ENCODE peak calls at places on chromosomes 12 and 14, in four cellular contexts. Z, X, H and W are unnamed samples.

GRCh38 chr14:99850705-99851104 is 57.5 kb downstream of the EML1 start:
- DNase-seq in Z (no peak), X (no peak), H (no peak), W (no peak)

GRCh38 chr12:53047221-53048032 is 2.4 kb upstream of the TNS2 start:
- DNase-seq in Z (peak; percentile 83), X (no peak), H (peak; percentile 83), W (peak; percentile 90)

GRCh38 chr14:70808402-70809237 is 693 bp downstream of the MAP3K9 start:
- DNase-seq in Z (peak; percentile 60), X (no peak), H (peak; percentile 39), W (peak; percentile 82)

GRCh38 chr12:92038476-92038875 is 107.2 kb downstream of the BTG1 start:
- DNase-seq in Z (no peak), X (no peak), H (no peak), W (no peak)

GRCh38 chr12:46711756-46712155 is 114.0 kb downstream of the SLC38A4 start:
- DNase-seq in Z (no peak), X (no peak), H (no peak), W (no peak)

GRCh38 chr14:44149597-44149996 is 357.5 kb downstream of the FSCB start:
- DNase-seq in Z (no peak), X (no peak), H (no peak), W (no peak)

GRCh38 chr14:40119765-40120164 is 687.5 kb upstream of the FBXO33 start:
- DNase-seq in Z (no peak), X (no peak), H (no peak), W (no peak)

GRCh38 chr14:99728981-99729451 is 44.9 kb downstream of the CYP46A1 start:
- DNase-seq in Z (no peak), X (no peak), H (no peak), W (peak; percentile 42)

GRCh38 chr12:89461649-89462612 is 62.7 kb downstream of the GALNT4 start:
- DNase-seq in Z (no peak), X (peak; percentile 20), H (no peak), W (no peak)

GRCh38 chr14:24297190-24297964 is 2.2 kb downstream of the DHRS1 start:
- DNase-seq in Z (no peak), X (no peak), H (no peak), W (no peak)

GRCh38 chr12:91877461-91878230 is 268.0 kb downstream of the BTG1 start:
- DNase-seq in Z (no peak), X (no peak), H (no peak), W (no peak)

GRCh38 chr12:71710276-71711125 is 24.6 kb downstream of the TMEM19 start:
- DNase-seq in Z (no peak), X (peak; percentile 61), H (no peak), W (no peak)

GRCh38 chr12:44960856-44961255 is 84.7 kb upstream of the NELL2 start:
- DNase-seq in Z (no peak), X (no peak), H (no peak), W (no peak)

GRCh38 chr14:27739657-27740156 is 1026.9 kb upstream of the FOXG1 start:
- DNase-seq in Z (no peak), X (no peak), H (no peak), W (no peak)

GRCh38 chr12:65196762-65197567 is 27.6 kb downstream of the LEMD3 start:
- DNase-seq in Z (no peak), X (no peak), H (no peak), W (no peak)

GRCh38 chr12:116319316-116319715 is 41.8 kb upstream of the MED13L start:
- DNase-seq in Z (no peak), X (no peak), H (no peak), W (no peak)

GRCh38 chr12:84636801-84637285 is 275.8 kb downstream of the SLC6A15 start:
- DNase-seq in Z (no peak), X (no peak), H (no peak), W (no peak)

GRCh38 chr12:69007858-69008314 is 74.9 kb upstream of the CPM start:
- DNase-seq in Z (no peak), X (no peak), H (no peak), W (no peak)
- H3K4me3 ChIP-seq in Z (no peak overlapping the region), X (no peak overlapping the region), H (no peak overlapping the region), W (peak overlapping the region; percentile 3)

GRCh38 chr12:48862691-48863090 is 3.0 kb downstream of the RND1 start:
- DNase-seq in Z (no peak), X (no peak), H (no peak), W (no peak)
- H3K27ac ChIP-seq in Z (no peak overlapping the region), X (no peak overlapping the region), H (no peak overlapping the region), W (no peak overlapping the region)

GRCh38 chr14:29274890-29275651 is 508.5 kb downstream of the FOXG1 start:
- DNase-seq in Z (no peak), X (no peak), H (no peak), W (no peak)
- TF ChIP-seq POLR2AphosphoS5 in Z (no peak), X (no peak), H (no peak), W (no peak)

GRCh38 chr14:32762886-32763285 is 175.8 kb upstream of the NPAS3 start:
- DNase-seq in Z (no peak), X (no peak), H (no peak), W (no peak)
- H3K4me3 ChIP-seq in Z (no peak overlapping the region), X (no peak overlapping the region), H (no peak overlapping the region), W (no peak overlapping the region)

DNA sequence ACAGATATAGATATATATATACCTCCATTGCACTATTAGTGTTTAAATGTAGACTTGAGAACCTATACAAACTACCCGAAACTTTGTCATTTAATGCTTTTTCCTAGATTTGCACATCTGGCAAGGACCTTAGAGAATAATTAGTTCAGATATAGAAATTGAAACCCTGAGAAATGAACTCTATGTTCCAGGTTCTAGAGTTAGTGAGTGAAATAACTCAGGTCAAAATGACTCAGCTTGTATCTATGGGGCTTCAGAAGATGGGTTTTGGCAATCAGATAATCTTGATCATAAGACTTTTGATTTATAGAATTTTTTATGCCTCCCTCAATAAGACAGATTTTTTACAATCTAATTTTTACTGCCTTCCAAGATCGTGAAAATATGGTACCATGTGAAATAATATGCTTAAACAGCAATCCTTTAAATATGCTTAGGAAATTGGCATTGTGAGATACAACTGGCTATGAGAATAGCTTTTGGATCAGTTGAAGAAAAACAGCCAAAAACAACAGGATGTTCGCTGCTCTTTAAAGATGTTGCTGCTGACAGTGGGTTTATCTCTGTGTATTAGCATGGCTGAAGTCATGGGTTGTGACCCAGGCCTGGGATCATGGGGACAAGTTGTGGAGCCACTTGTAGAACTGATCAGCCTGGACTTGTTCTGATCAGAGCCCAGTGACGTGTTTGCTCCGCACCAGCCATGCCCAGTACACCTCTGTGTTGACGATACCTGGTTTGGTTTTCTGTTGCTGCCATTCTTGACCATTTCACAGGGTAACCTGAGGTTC is 63.6 kb downstream of the TTLL5 start:
- DNase-seq in Z (no peak), X (no peak), H (no peak), W (no peak)
- H3K27ac ChIP-seq in Z (no peak overlapping the region), X (no peak overlapping the region), H (peak overlapping the region; percentile 0), W (no peak overlapping the region)

DNA sequence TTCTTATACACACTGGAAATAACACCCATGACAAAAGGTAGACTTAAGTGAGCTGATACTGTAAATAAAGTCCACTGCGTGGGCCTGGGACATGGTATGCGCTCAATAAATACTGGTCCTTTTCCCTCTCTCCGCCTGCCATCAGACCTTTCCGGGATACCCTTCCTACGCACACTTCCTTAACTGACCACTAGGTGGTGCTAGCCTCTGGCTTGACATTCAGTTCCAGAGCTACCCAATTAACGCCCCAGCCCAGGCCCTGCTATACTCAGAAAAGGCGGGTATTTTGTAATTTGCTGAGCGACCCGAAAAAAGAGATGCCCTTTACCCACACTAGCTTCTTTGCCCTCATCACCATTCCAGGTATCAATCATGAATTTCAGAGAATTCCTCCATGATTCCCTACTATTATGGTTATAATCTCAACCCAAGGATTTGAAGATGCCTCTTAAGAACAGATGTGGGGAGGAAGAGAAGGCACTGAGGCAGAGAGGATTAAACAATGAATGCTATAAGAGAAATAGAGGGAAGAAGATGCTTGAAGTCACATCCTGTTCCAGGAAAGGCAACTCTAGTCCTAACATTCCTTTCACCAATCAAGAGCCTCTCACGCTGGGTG is 3.9 kb upstream of the LRP1 start:
- DNase-seq in Z (peak; percentile 84), X (peak; percentile 53), H (peak; percentile 80), W (peak; percentile 80)
- TF ChIP-seq POLR2AphosphoS5 in Z (no peak), X (no peak), H (no peak), W (no peak)

DNA sequence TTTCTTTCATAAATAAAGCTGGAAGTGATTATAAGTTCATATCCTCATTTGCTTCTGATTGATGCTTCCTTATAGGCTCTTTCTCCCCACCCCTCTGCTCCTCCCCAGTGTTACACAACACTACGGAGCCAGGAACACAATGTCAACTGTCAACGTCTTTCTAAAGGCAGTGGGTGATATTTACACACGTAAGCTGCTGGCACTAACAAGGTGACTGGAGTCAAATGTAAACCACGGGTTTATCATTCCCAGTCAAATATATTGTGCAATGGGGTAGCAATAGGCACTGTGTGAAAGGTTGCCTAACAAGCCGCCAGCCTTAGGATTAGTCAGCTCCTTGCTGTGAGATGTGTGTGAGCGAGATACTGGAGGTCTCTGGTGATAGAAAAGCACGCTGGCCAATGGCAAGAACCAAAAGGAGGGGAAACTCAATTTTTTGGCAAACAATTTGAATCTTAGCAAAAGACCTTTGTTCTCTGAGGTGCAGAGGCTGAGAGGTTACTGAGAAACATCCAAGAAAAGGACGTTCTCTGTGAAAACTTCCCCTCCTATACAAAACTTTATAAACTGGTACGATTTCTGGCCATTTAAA is 22.1 kb upstream of the HECTD1 start:
- DNase-seq in Z (peak; percentile 79), X (peak; percentile 95), H (peak; percentile 86), W (peak; percentile 86)
- H3K4me3 ChIP-seq in Z (no peak overlapping the region), X (peak overlapping the region; percentile 18), H (no peak overlapping the region), W (no peak overlapping the region)

DNA sequence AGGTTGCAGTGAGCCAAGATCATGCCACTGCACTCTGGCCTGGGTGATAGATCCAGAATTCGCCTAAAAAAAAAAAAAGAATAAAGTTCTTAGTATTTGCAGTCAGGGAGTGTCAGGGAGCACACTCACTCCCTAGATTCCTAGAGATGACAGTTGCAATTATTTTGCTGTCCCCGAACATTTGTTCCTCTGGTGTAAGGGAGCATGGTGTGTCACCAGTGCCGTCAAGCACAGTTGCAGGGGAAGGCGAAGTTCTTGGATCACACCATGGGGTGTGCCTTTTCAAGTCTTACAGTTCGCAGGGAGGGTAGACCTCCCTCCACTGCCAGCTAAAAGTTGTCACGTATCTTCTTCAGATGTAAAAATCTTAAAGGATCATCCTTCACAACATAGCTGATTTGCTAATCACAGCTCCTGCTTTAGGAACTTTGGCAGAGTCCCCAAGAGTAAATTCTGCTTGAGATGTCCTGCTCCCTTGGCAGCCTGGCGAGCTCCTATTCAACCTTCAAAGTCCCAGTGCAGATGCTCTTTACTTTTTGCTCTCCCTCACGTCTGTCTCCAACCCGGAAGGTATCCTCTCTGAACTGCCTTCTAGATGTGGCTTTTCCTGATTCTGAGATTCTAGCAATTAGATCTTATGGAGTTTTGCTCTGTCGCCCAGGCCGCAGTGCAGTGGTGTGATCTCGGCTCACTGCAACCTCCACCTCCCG is 11.3 kb downstream of the ACACB start:
- DNase-seq in Z (no peak), X (no peak), H (no peak), W (no peak)
- H3K27ac ChIP-seq in Z (no peak overlapping the region), X (no peak overlapping the region), H (no peak overlapping the region), W (peak overlapping the region; percentile 14)

GRCh38 chr14:77240336-77240915 is 30.6 kb downstream of the NGB start:
- DNase-seq in Z (no peak), X (no peak), H (no peak), W (no peak)
- TF ChIP-seq POLR2AphosphoS5 in Z (no peak), X (no peak), H (no peak), W (no peak)

GRCh38 chr14:89576960-89577359 is 159.9 kb upstream of the FOXN3 start:
- DNase-seq in Z (no peak), X (no peak), H (no peak), W (no peak)
- H3K4me3 ChIP-seq in Z (no peak overlapping the region), X (no peak overlapping the region), H (no peak overlapping the region), W (no peak overlapping the region)